ENCODE peak calls at places on chromosomes 16 and 17, in five cellular contexts. W, F, Y, B and I are unnamed samples.

GRCh38 chr17:60630352-60630751 is 30.4 kb downstream of the PPM1D start:
- DNase-seq in W (no peak), F (no peak), Y (no peak), B (peak), I (no peak)

GRCh38 chr17:64736804-64737492 is 74.8 kb upstream of the SMURF2 start:
- DNase-seq in W (peak), F (peak), Y (peak), B (no peak), I (no peak)

GRCh38 chr16:89172901-89173628 is 1.5 kb downstream of the CDH15 start:
- DNase-seq in W (no peak), F (no peak), Y (no peak), B (no peak), I (no peak)

GRCh38 chr16:49473131-49473530 is 99.5 kb downstream of the C16orf78 start:
- DNase-seq in W (no peak), F (no peak), Y (no peak), B (no peak), I (no peak)

GRCh38 chr17:81712468-81713003 is 452 bp downstream of the SLC25A10 start:
- DNase-seq in W (peak), F (peak), Y (peak), B (peak), I (no peak)

GRCh38 chr17:27565874-27566672 is 64.9 kb upstream of the LGALS9 start:
- DNase-seq in W (no peak), F (no peak), Y (no peak), B (no peak), I (no peak)

GRCh38 chr17:39443326-39443725 is 7.7 kb downstream of the MED1 start:
- DNase-seq in W (no peak), F (no peak), Y (no peak), B (no peak), I (no peak)

GRCh38 chr17:11292491-11292890 is 51.5 kb downstream of the SHISA6 start:
- DNase-seq in W (no peak), F (no peak), Y (no peak), B (no peak), I (no peak)

GRCh38 chr17:11268176-11268575 is 27.2 kb downstream of the SHISA6 start:
- DNase-seq in W (no peak), F (no peak), Y (no peak), B (no peak), I (no peak)

GRCh38 chr17:31249742-31250141 is 47.3 kb downstream of the OMG start:
- DNase-seq in W (no peak), F (no peak), Y (no peak), B (no peak), I (no peak)

GRCh38 chr17:29722411-29723198 is 99.9 kb upstream of the CORO6 start:
- DNase-seq in W (peak), F (peak), Y (no peak), B (peak), I (no peak)

GRCh38 chr17:74071280-74071679 is 132.2 kb upstream of the RPL38 start:
- DNase-seq in W (no peak), F (no peak), Y (no peak), B (no peak), I (no peak)

GRCh38 chr17:74072340-74072739 is 131.1 kb upstream of the RPL38 start:
- DNase-seq in W (no peak), F (no peak), Y (no peak), B (no peak), I (no peak)

GRCh38 chr17:74070374-74070773 is 133.1 kb upstream of the RPL38 start:
- DNase-seq in W (no peak), F (no peak), Y (no peak), B (no peak), I (no peak)
- TF ChIP-seq CTCF in W (no peak), F (no peak), Y (no peak), B (no peak), I (peak)

DNA sequence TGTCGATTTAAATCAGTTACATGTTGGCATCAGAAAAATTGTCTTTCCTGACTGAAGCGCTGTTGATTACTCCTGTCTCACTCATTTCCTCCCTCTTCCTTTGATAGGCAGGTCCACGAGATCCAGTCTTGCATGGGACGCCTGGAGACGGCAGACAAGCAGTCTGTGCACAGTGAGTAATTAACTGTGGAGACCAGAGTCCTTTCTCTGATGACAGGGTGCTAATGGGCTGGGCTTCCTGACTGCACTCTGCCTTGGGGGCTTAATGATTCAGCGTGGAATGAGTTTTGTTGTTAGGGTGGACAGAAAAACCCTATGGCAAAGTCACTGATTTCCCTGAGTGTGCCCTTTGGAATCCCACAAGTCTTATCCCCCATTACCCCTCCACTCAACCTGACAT is 6.5 kb downstream of the GOSR2 start:
- DNase-seq in W (no peak), F (peak), Y (no peak), B (no peak), I (no peak)
- TF ChIP-seq CTCF in W (no peak), F (no peak), Y (no peak), B (no peak), I (no peak)

GRCh38 chr16:75096730-75097129 is 19.9 kb downstream of the LDHD start:
- DNase-seq in W (no peak), F (no peak), Y (no peak), B (no peak), I (no peak)

GRCh38 chr16:75097191-75097761 is 19.3 kb downstream of the LDHD start:
- DNase-seq in W (no peak), F (no peak), Y (no peak), B (no peak), I (no peak)

GRCh38 chr16:75095637-75096036 is 20.9 kb downstream of the LDHD start:
- DNase-seq in W (no peak), F (no peak), Y (no peak), B (no peak), I (no peak)

GRCh38 chr16:75093598-75094540 is 22.7 kb downstream of the LDHD start:
- DNase-seq in W (no peak), F (no peak), Y (no peak), B (no peak), I (no peak)

DNA sequence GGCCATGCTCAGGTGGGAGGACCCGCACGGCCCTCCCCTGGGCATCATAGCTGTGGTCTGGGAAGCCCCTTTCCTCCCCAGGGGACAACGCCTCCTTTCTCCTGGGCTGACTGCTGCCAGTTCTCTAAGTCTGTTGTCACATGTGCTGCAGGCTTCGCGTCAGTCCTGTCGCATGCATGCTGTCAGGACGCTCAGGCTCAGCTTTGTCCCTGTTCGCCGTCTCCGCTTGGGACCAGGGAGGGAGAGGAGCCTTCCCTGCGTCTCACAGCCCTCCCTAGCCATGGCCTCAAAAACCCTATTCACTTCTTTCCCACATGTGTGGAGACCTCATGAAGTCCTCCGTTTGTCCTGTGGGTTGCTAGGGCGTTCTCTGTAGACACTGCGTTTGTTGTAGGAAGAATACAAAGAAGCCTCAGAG is 21.4 kb downstream of the LDHD start:
- DNase-seq in W (no peak), F (no peak), Y (no peak), B (no peak), I (no peak)
- TF ChIP-seq CTCF in W (no peak), F (no peak), Y (no peak), B (no peak), I (no peak)

DNA sequence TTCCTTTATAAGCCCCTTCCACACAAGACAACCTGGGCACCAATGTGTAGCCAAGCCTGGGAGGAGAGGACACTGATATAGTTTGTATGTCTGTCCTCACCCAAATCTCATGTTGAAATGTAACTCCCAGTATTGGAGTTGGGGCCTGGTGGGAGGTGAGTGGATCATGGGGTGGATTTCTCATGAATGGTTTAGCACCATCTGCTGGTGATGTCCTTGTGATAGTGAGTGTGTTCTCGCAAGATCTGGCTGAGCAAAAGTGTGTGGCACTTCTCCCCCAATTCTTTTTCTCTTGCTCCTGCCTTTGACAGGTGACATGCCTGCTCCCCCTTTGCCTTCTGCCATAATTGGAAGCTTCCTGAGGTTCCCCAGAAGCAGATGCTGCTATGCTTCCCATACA is 135.8 kb downstream of the USP31 start:
- DNase-seq in W (no peak), F (peak), Y (peak), B (no peak), I (no peak)
- TF ChIP-seq CTCF in W (no peak), F (peak), Y (no peak), B (no peak), I (peak)

DNA sequence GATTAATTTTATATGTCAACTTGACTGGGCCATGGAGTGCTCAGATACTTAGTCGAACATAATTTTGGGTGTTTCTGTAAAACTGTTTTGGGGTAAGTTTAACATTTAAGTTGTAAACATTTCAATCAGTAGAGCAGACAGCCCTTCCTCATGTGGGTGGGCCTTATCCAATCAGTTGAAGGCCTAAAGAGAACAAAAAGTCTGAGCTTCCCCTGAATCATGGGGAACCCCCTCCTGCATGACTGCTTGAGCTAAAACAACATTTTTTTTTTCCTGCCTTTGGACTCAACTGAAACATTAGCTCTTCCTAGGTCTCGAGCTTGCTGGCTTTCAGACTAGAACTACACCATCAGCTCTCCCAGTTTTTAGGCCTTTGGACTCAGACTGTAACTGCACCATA is 327.3 kb upstream of the SOX9 start:
- DNase-seq in W (no peak), F (no peak), Y (no peak), B (no peak), I (no peak)
- TF ChIP-seq CTCF in W (no peak), F (no peak), Y (no peak), B (no peak), I (no peak)

DNA sequence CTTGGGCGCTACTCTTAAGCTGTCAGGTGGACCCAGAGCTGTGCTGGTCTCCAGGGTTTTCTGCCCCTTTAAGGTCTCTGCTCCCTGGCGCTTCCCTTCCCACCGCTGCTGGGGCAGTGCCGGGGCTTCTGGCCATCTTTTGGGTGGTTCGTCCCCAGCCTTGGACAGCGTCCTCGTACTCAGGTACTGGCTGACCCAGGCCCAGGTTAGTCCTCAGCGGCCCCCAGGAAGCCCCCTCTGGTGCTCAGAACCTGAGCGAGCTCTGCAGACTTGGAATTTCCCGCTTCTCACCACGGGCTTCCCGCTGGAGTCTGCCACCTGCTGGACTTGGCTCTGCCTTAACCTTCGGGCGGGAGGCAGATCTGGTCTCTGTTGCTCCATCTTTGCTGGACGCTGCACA is 94.1 kb upstream of the ZNF750 start:
- DNase-seq in W (no peak), F (no peak), Y (no peak), B (peak), I (no peak)
- TF ChIP-seq CTCF in W (no peak), F (peak), Y (no peak), B (no peak), I (peak)

GRCh38 chr17:48592097-48592496 is 1.5 kb downstream of the HOXB5 start:
- DNase-seq in W (no peak), F (no peak), Y (no peak), B (no peak), I (no peak)

GRCh38 chr17:48592592-48592991 is 987 bp downstream of the HOXB5 start:
- DNase-seq in W (no peak), F (no peak), Y (no peak), B (no peak), I (no peak)

GRCh38 chr17:48593840-48594411 is 347 bp upstream of the HOXB5 start:
- DNase-seq in W (peak), F (peak), Y (peak), B (peak), I (peak)

GRCh38 chr17:48594412-48595106 is 980 bp upstream of the HOXB5 start:
- DNase-seq in W (no peak), F (no peak), Y (no peak), B (no peak), I (no peak)

GRCh38 chr17:48593126-48593829 is at the start of gene HOXB5:
- DNase-seq in W (no peak), F (peak), Y (no peak), B (no peak), I (no peak)
- TF ChIP-seq CTCF in W (no peak), F (no peak), Y (no peak), B (no peak), I (no peak)